ENCODE peak calls at places on chromosomes 11 and 22, in five cellular contexts. L, N, X, P and J are unnamed samples.

GRCh38 chr11:13098890-13099289 is 89.8 kb downstream of the RASSF10 start:
- DNase-seq in N (no peak), P (no peak), X (peak), L (no peak), J (no peak)

GRCh38 chr11:121766138-121766537 is 313.4 kb upstream of the SORL1-AS1 start:
- DNase-seq in X (no peak), L (no peak), P (no peak), N (no peak), J (no peak)

GRCh38 chr11:34149786-34150185 is 44.4 kb downstream of the NAT10 start:
- DNase-seq in L (peak), X (peak), N (no peak), P (no peak), J (no peak)

GRCh38 chr11:37533830-37534229 is 935.8 kb upstream of the RAG2 start:
- DNase-seq in P (no peak), X (no peak), N (no peak), L (no peak), J (no peak)

GRCh38 chr11:3093281-3094191 is 36.3 kb upstream of the CARS1 start:
- DNase-seq in X (peak), L (peak), P (peak), N (no peak), J (no peak)

GRCh38 chr22:21921729-21922128 is 30.9 kb downstream of the PPM1F start:
- DNase-seq in P (no peak), N (no peak), X (peak), L (no peak), J (no peak)

GRCh38 chr11:3220521-3221407 is 2.2 kb upstream of the MRGPRG start:
- DNase-seq in X (no peak), P (no peak), N (no peak), L (no peak), J (no peak)

GRCh38 chr11:64918056-64918455 is 1.0 kb upstream of the ATG2A start:
- DNase-seq in X (peak), L (no peak), P (peak), N (no peak), J (peak)

GRCh38 chr11:33178443-33179154 is 17.3 kb upstream of the CSTF3 start:
- DNase-seq in L (no peak), X (peak), P (no peak), N (no peak), J (no peak)

GRCh38 chr11:108235192-108235591 is 12.3 kb downstream of the ATM start:
- DNase-seq in X (no peak), L (no peak), N (no peak), P (no peak), J (no peak)

GRCh38 chr22:29780781-29781676 is 13.9 kb downstream of the UQCR10 start:
- DNase-seq in P (peak), L (peak), N (no peak), X (no peak), J (no peak)

GRCh38 chr22:28716686-28717085 is 24.9 kb downstream of the CHEK2 start:
- DNase-seq in X (no peak), L (no peak), N (no peak), P (no peak), J (no peak)

GRCh38 chr22:21960200-21961126 is 7.8 kb upstream of the PPM1F start:
- DNase-seq in X (no peak), N (no peak), P (no peak), L (no peak), J (no peak)

GRCh38 chr22:36022162-36022561 is 6.5 kb downstream of the RBFOX2 start:
- DNase-seq in L (no peak), N (no peak), P (no peak), X (no peak), J (no peak)

GRCh38 chr11:111977141-111978027 is 40.2 kb downstream of the DIXDC1 start:
- DNase-seq in X (peak), P (no peak), L (no peak), N (no peak), J (no peak)

GRCh38 chr22:20389288-20389687 is 4.7 kb upstream of the ZNF74 start:
- DNase-seq in X (no peak), P (no peak), L (no peak), N (no peak), J (no peak)

GRCh38 chr11:64888761-64889511 is 10.5 kb upstream of the EHD1 start:
- DNase-seq in X (no peak), N (no peak), L (peak), P (peak), J (no peak)

GRCh38 chr11:122743949-122744876 is 88.7 kb downstream of the UBASH3B start:
- DNase-seq in X (no peak), L (no peak), N (no peak), P (no peak), J (peak)

GRCh38 chr11:17063171-17064002 is 14.1 kb downstream of the RPS13 start:
- DNase-seq in L (peak), P (peak), X (peak), N (peak), J (peak)

GRCh38 chr11:120123946-120124345 is 14.0 kb downstream of the TRIM29 start:
- DNase-seq in N (no peak), L (no peak), P (no peak), X (no peak), J (no peak)

GRCh38 chr11:75525433-75526191 is at the start of gene GDPD5:
- DNase-seq in X (peak), N (peak), P (peak), L (peak), J (peak)

GRCh38 chr11:33266418-33267215 is 9.4 kb downstream of the HIPK3 start:
- DNase-seq in L (no peak), X (peak), P (peak), N (no peak), J (peak)

GRCh38 chr11:58268142-58268541 is at the start of gene OR10W1:
- DNase-seq in N (no peak), L (no peak), P (no peak), X (no peak), J (no peak)

GRCh38 chr22:37887610-37888378 is 18.3 kb upstream of the MICALL1 start:
- DNase-seq in P (no peak), L (no peak), N (no peak), X (peak), J (no peak)

GRCh38 chr11:10019906-10020682 is 273.9 kb downstream of the SBF2 start:
- DNase-seq in L (no peak), P (peak), X (peak), N (no peak), J (peak)

GRCh38 chr22:19663286-19663815 is 51.0 kb upstream of the SEPTIN5 start:
- DNase-seq in X (no peak), L (no peak), N (no peak), P (no peak), J (peak)

GRCh38 chr11:131859811-131860210 is 489.4 kb downstream of the NTM start:
- DNase-seq in P (no peak), X (no peak), L (no peak), N (no peak), J (no peak)

GRCh38 chr11:41413843-41414242 is 45.6 kb downstream of the LRRC4C start:
- DNase-seq in L (no peak), P (no peak), N (no peak), X (no peak), J (no peak)

DNA sequence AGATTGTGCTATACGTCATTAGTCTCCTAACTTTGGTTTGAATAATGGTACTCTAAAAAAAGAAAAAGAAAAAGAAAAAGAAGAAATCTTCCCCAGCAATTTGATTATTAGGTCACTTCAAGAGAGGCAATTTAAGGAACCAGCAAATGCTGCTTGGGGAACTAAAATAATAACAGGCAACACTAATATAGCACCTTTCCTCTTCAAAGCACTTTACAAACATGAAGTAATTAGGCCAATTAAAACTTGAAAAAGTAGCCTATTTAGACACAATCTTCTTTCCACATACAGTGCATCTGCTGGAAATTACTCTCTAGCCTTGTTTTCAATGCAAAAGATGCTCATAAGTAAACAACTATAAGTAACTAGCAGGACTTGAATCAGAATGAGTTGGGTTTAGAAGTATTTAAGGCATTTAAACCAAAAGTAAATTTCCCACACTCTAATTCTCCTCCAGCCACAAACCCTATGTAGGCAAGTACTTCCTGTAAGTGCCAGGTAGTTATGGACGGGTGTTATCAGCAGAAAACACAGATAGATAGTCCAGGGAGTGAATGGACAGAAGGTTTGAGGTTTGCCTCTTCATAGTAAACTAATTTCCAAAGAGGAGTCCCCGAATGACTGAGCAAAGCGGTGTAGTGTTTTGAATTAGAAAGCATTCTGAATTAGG is 44.5 kb downstream of the LRRC4C start:
- DNase-seq in N (no peak), L (no peak), X (peak), P (no peak), J (no peak)
- TF ChIP-seq REST in N (no peak), L (no peak), X (no peak), P (no peak), J (no peak)

DNA sequence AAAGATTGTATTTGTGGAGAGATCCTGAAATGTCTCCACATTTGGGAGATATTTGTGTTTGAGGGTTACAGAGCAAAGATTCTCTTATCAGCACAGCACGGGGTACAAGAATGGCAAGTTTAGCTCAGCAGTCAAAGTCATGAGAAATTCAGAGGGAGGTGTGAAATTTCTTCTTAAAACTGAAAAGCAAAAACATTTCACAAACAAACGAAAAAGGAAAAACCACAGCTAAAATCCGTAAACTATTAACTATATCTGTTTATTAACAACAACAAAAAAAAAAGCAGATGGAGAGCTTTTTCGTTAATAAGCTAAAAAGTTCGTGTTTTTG is 41.0 kb upstream of the ETS1 start:
- DNase-seq in X (no peak), P (no peak), N (no peak), L (no peak), J (no peak)
- H3K27ac ChIP-seq in X (no peak), P (no peak), N (no peak), L (no peak), J (no peak)

GRCh38 chr11:62577046-62577708 is 3.5 kb upstream of the EEF1G start:
- DNase-seq in X (no peak), N (no peak), L (no peak), P (no peak), J (no peak)

GRCh38 chr11:62573592-62574362 is at the start of gene EEF1G:
- DNase-seq in P (peak), X (peak), L (peak), N (peak), J (peak)

GRCh38 chr11:62574363-62575057 is 819 bp upstream of the EEF1G start:
- DNase-seq in N (no peak), L (peak), P (no peak), X (peak), J (no peak)

GRCh38 chr11:62575837-62576236 is 2.1 kb upstream of the EEF1G start:
- DNase-seq in L (no peak), N (no peak), P (no peak), X (no peak), J (no peak)

GRCh38 chr11:62575156-62575555 is 1.5 kb upstream of the EEF1G start:
- DNase-seq in N (no peak), L (no peak), P (no peak), X (no peak), J (no peak)
- TF ChIP-seq POLR2AphosphoS5 in N (no peak), L (no peak), P (no peak), X (no peak), J (no peak)

DNA sequence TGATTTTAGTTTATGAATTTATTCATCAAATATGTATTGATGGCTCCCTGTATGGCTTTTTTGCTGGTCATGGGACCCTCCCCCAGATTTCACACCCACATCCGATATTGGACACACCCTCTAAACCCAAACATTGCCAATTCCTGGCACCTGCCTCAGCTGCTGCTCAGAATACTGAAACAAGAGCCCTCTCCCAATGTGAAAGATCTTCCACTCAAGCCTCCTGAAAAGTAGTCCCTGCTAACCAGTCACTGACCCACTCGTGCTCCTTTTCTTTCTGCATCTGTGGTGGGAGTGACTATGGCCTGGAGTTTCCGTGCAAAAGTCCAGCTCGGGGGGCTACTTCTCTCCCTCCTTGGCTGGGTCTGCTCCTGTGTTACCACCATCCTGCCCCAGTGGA is at the start of gene CLDN25:
- DNase-seq in L (no peak), X (no peak), P (no peak), N (no peak), J (no peak)
- TF ChIP-seq REST in L (no peak), X (no peak), P (no peak), N (no peak), J (no peak)

GRCh38 chr22:17978027-17978426 is 46.3 kb downstream of the MICAL3 start:
- DNase-seq in L (no peak), X (no peak), P (no peak), N (no peak), J (no peak)

GRCh38 chr22:17981497-17981896 is 42.9 kb downstream of the MICAL3 start:
- DNase-seq in P (no peak), L (no peak), X (no peak), N (no peak), J (no peak)

GRCh38 chr22:17982572-17983141 is 41.7 kb downstream of the MICAL3 start:
- DNase-seq in X (no peak), L (no peak), N (no peak), P (no peak), J (no peak)

GRCh38 chr22:17980638-17981051 is 43.7 kb downstream of the MICAL3 start:
- DNase-seq in X (no peak), L (peak), N (no peak), P (no peak), J (peak)

DNA sequence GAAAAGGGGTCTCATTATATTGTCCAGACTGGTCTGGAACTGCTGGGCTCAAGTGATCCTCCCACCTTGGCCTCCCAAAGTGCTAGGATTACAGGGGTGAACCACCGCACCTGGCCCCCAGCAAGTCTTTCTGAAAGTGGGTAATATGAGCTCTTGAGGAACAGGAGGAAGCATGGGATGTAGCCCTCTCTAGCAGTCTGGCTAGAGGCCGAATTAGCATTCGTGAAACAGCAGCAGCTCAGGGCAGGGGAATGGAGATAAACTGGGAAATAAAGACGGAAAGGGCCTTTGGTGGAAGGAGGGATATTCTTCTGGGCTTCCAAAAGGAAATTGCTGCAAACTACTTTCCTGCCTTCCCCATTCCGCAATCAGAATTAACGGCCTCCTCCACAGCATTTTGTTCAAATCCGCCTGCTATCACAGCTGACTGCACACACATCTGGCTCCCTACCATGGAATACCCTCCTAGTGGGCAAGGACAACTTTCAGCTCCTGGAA is 44.3 kb downstream of the MICAL3 start:
- DNase-seq in P (no peak), X (peak), L (no peak), N (no peak), J (no peak)
- H3K27ac ChIP-seq in P (no peak), X (peak), L (peak), N (no peak), J (no peak)